ENCODE peak calls at places on chromosome 15, in nine cellular contexts. One of them, this sample, is unnamed.

GRCh38 chr15:99014803-99015676 is 7.4 kb upstream of the PGPEP1L start:
- DNase-seq in GM12864: no peak
- DNase-seq in cardiac fibroblast: peak
- DNase-seq in NB4: peak
- DNase-seq in mucosa of descending colon: peak
- DNase-seq in testis: peak
- DNase-seq in OCI-LY7: no peak
- DNase-seq in heart left ventricle: peak
- DNase-seq in IMR-90: peak
- DNase-seq in this sample: peak

GRCh38 chr15:84023636-84024035 is 211.9 kb upstream of the GOLGA6L4 start:
- DNase-seq in GM12864: peak
- DNase-seq in NB4: peak
- DNase-seq in heart left ventricle: no peak
- DNase-seq in IMR-90: peak
- DNase-seq in mucosa of descending colon: no peak
- DNase-seq in cardiac fibroblast: peak
- DNase-seq in OCI-LY7: peak
- DNase-seq in testis: peak
- DNase-seq in this sample: peak

GRCh38 chr15:78133801-78134200 is 2.6 kb upstream of the CIB2 start:
- DNase-seq in GM12864: no peak
- DNase-seq in mucosa of descending colon: no peak
- DNase-seq in cardiac fibroblast: no peak
- DNase-seq in NB4: no peak
- DNase-seq in OCI-LY7: no peak
- DNase-seq in testis: no peak
- DNase-seq in heart left ventricle: no peak
- DNase-seq in IMR-90: no peak
- DNase-seq in this sample: no peak

GRCh38 chr15:98330692-98331435 is 317.5 kb upstream of the IGF1R start:
- DNase-seq in testis: no peak
- DNase-seq in OCI-LY7: no peak
- DNase-seq in heart left ventricle: no peak
- DNase-seq in NB4: no peak
- DNase-seq in mucosa of descending colon: no peak
- DNase-seq in cardiac fibroblast: no peak
- DNase-seq in GM12864: no peak
- DNase-seq in IMR-90: no peak
- DNase-seq in this sample: no peak

GRCh38 chr15:80309769-80310384 is 57.9 kb upstream of the CTXND1 start:
- DNase-seq in mucosa of descending colon: no peak
- DNase-seq in testis: peak
- DNase-seq in NB4: peak
- DNase-seq in cardiac fibroblast: peak
- DNase-seq in heart left ventricle: no peak
- DNase-seq in OCI-LY7: peak
- DNase-seq in IMR-90: peak
- DNase-seq in GM12864: no peak
- DNase-seq in this sample: no peak

GRCh38 chr15:57003418-57003817 is 85.0 kb downstream of the TCF12 start:
- DNase-seq in cardiac fibroblast: peak
- DNase-seq in OCI-LY7: no peak
- DNase-seq in mucosa of descending colon: no peak
- DNase-seq in NB4: no peak
- DNase-seq in heart left ventricle: no peak
- DNase-seq in IMR-90: peak
- DNase-seq in testis: no peak
- DNase-seq in GM12864: no peak
- DNase-seq in this sample: no peak

GRCh38 chr15:100520132-100520921 is 8.4 kb downstream of the CERS3 start:
- DNase-seq in heart left ventricle: no peak
- DNase-seq in GM12864: no peak
- DNase-seq in NB4: peak
- DNase-seq in testis: no peak
- DNase-seq in cardiac fibroblast: no peak
- DNase-seq in OCI-LY7: no peak
- DNase-seq in mucosa of descending colon: no peak
- DNase-seq in IMR-90: no peak
- DNase-seq in this sample: no peak

GRCh38 chr15:81189583-81190283 is 6.9 kb upstream of the IL16 start:
- DNase-seq in mucosa of descending colon: no peak
- DNase-seq in testis: peak
- DNase-seq in IMR-90: peak
- DNase-seq in OCI-LY7: no peak
- DNase-seq in NB4: no peak
- DNase-seq in heart left ventricle: peak
- DNase-seq in cardiac fibroblast: peak
- DNase-seq in GM12864: no peak
- DNase-seq in this sample: no peak

GRCh38 chr15:72475674-72476073 is 1.5 kb downstream of the ARIH1 start:
- DNase-seq in heart left ventricle: no peak
- DNase-seq in cardiac fibroblast: no peak
- DNase-seq in OCI-LY7: no peak
- DNase-seq in IMR-90: no peak
- DNase-seq in GM12864: no peak
- DNase-seq in mucosa of descending colon: no peak
- DNase-seq in NB4: no peak
- DNase-seq in testis: no peak
- DNase-seq in this sample: no peak

GRCh38 chr15:72473670-72474465 is at the start of gene ARIH1:
- DNase-seq in mucosa of descending colon: peak
- DNase-seq in IMR-90: peak
- DNase-seq in heart left ventricle: peak
- DNase-seq in GM12864: peak
- DNase-seq in NB4: peak
- DNase-seq in testis: peak
- DNase-seq in cardiac fibroblast: peak
- DNase-seq in OCI-LY7: peak
- DNase-seq in this sample: peak

GRCh38 chr15:72474912-72475601 is 927 bp downstream of the ARIH1 start:
- DNase-seq in mucosa of descending colon: peak
- DNase-seq in NB4: peak
- DNase-seq in GM12864: peak
- DNase-seq in OCI-LY7: peak
- DNase-seq in IMR-90: peak
- DNase-seq in cardiac fibroblast: peak
- DNase-seq in heart left ventricle: peak
- DNase-seq in testis: peak
- DNase-seq in this sample: peak

GRCh38 chr15:72474466-72474911 is 359 bp downstream of the ARIH1 start:
- DNase-seq in IMR-90: no peak
- DNase-seq in cardiac fibroblast: no peak
- DNase-seq in GM12864: no peak
- DNase-seq in NB4: no peak
- DNase-seq in testis: no peak
- DNase-seq in heart left ventricle: no peak
- DNase-seq in OCI-LY7: no peak
- DNase-seq in mucosa of descending colon: no peak
- DNase-seq in this sample: no peak

GRCh38 chr15:72472907-72473669 is 1.0 kb upstream of the ARIH1 start:
- DNase-seq in NB4: peak
- DNase-seq in OCI-LY7: peak
- DNase-seq in cardiac fibroblast: peak
- DNase-seq in heart left ventricle: no peak
- DNase-seq in mucosa of descending colon: no peak
- DNase-seq in IMR-90: peak
- DNase-seq in testis: no peak
- DNase-seq in GM12864: no peak
- DNase-seq in this sample: peak
- TF ChIP-seq CTCF in NB4: no peak
- TF ChIP-seq CTCF in OCI-LY7: no peak
- TF ChIP-seq CTCF in cardiac fibroblast: peak
- TF ChIP-seq CTCF in heart left ventricle: no peak
- TF ChIP-seq CTCF in mucosa of descending colon: no peak
- TF ChIP-seq CTCF in IMR-90: peak
- TF ChIP-seq CTCF in testis: no peak
- TF ChIP-seq CTCF in GM12864: no peak
- TF ChIP-seq CTCF in this sample: no peak

GRCh38 chr15:73685561-73685960 is 1.4 kb downstream of the CD276 start:
- DNase-seq in heart left ventricle: no peak
- DNase-seq in OCI-LY7: no peak
- DNase-seq in testis: no peak
- DNase-seq in NB4: no peak
- DNase-seq in mucosa of descending colon: no peak
- DNase-seq in cardiac fibroblast: peak
- DNase-seq in IMR-90: peak
- DNase-seq in GM12864: no peak
- DNase-seq in this sample: no peak
- H3K4me3 ChIP-seq in heart left ventricle: peak
- H3K4me3 ChIP-seq in OCI-LY7: no peak
- H3K4me3 ChIP-seq in testis: no peak
- H3K4me3 ChIP-seq in NB4: no peak
- H3K4me3 ChIP-seq in mucosa of descending colon: no peak
- H3K4me3 ChIP-seq in cardiac fibroblast: peak
- H3K4me3 ChIP-seq in IMR-90: peak
- H3K4me3 ChIP-seq in GM12864: no peak
- H3K4me3 ChIP-seq in this sample: no peak

GRCh38 chr15:45376300-45376928 is 1.9 kb downstream of the GATM start:
- DNase-seq in cardiac fibroblast: no peak
- DNase-seq in heart left ventricle: no peak
- DNase-seq in OCI-LY7: no peak
- DNase-seq in testis: no peak
- DNase-seq in IMR-90: no peak
- DNase-seq in NB4: no peak
- DNase-seq in mucosa of descending colon: no peak
- DNase-seq in GM12864: no peak
- DNase-seq in this sample: no peak

GRCh38 chr15:45371546-45371945 is 6.8 kb downstream of the GATM start:
- DNase-seq in NB4: no peak
- DNase-seq in OCI-LY7: no peak
- DNase-seq in heart left ventricle: no peak
- DNase-seq in GM12864: no peak
- DNase-seq in mucosa of descending colon: no peak
- DNase-seq in IMR-90: no peak
- DNase-seq in testis: no peak
- DNase-seq in cardiac fibroblast: no peak
- DNase-seq in this sample: no peak

GRCh38 chr15:45375836-45376235 is 2.5 kb downstream of the GATM start:
- DNase-seq in NB4: no peak
- DNase-seq in cardiac fibroblast: no peak
- DNase-seq in heart left ventricle: no peak
- DNase-seq in OCI-LY7: no peak
- DNase-seq in GM12864: no peak
- DNase-seq in mucosa of descending colon: no peak
- DNase-seq in testis: no peak
- DNase-seq in IMR-90: no peak
- DNase-seq in this sample: no peak

GRCh38 chr15:45373961-45374360 is 4.4 kb downstream of the GATM start:
- DNase-seq in OCI-LY7: no peak
- DNase-seq in testis: no peak
- DNase-seq in GM12864: no peak
- DNase-seq in cardiac fibroblast: no peak
- DNase-seq in heart left ventricle: no peak
- DNase-seq in mucosa of descending colon: no peak
- DNase-seq in NB4: no peak
- DNase-seq in IMR-90: no peak
- DNase-seq in this sample: no peak

DNA sequence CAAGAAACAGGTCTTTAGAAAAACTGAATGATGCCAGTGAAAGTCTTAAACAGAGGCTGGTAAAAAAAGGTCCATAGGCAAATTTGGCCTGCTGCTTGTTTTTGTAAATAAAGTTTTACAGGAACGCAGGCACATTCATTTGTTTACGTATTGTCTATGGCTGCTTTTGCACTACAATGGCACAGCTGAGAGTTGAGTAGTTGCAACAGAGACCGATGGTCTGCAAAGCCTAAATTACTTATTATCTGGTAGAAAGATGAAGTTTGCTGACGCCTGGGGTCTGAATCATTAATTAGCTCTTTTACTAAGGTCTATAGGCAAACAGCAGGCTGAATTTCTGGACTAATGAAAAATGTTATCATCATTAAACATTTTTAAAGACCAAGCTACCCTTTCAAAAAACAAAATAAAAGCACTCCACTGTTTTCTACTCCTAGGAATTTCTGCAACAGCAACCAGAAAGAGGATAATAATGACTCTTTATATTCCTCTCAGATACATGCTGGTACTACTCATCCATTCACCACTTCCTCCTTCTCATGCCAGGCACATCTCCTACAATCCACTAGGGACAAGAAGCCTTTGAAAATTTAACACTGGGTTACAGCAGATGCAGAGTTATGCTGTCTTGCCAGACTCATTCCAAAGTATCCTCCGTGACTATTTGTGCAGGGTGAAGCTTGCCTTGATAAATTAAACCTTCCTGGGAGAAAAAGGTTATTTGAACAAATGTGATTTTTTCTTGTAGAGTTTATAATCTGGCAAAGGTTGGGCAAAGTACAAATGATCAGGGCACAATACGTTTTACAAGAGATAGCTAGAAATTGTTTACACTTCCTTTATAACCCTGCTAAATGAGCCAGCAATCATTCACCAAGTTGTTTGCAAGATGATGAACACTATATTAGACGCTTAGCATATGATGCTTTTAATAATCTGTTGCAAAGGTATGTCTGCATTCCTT is 6.0 kb downstream of the GATM start:
- DNase-seq in cardiac fibroblast: no peak
- DNase-seq in IMR-90: no peak
- DNase-seq in GM12864: no peak
- DNase-seq in heart left ventricle: no peak
- DNase-seq in testis: no peak
- DNase-seq in mucosa of descending colon: no peak
- DNase-seq in NB4: peak
- DNase-seq in OCI-LY7: no peak
- DNase-seq in this sample: no peak
- TF ChIP-seq CTCF in cardiac fibroblast: no peak
- TF ChIP-seq CTCF in IMR-90: no peak
- TF ChIP-seq CTCF in GM12864: no peak
- TF ChIP-seq CTCF in heart left ventricle: no peak
- TF ChIP-seq CTCF in testis: no peak
- TF ChIP-seq CTCF in mucosa of descending colon: no peak
- TF ChIP-seq CTCF in NB4: no peak
- TF ChIP-seq CTCF in OCI-LY7: no peak
- TF ChIP-seq CTCF in this sample: no peak

DNA sequence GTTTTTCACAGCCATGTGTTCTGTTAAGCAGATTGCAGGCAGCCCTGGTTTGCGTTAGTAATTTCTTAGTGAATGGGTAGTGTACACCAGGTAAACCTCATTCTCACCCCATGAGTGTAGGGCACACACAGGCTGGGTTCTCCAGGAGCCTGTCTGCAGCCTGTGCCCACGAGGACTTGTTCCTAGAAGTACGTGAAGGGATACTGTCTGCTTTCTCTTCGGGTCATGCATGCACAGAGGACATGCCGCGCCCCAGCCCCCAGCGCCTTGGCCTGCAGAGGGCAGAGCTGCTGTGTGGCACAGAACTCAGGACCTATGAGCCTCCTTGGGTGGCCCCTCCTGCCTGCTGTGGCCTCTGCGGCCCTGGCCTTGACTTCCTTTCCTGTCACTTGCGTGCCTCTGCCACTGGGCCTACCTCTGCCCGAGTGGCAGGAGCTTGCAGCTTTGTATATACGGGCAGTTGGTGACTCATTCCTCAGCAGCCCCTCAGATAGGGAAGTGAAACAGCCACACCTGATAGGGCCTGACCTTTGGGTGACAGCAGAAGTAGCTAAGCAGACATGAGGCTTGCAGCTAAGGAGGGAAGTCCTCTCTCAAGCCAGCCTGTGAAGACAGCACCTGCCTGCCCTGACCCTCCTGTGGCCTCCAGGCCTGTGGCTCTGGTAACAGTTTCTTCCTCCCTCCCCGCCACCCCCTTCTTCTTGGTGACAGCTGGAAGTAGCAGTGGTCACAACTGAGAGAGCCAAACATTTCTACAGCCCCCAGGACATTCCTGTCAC is 19.5 kb downstream of the PPCDC start:
- DNase-seq in mucosa of descending colon: peak
- DNase-seq in cardiac fibroblast: peak
- DNase-seq in OCI-LY7: peak
- DNase-seq in GM12864: peak
- DNase-seq in heart left ventricle: peak
- DNase-seq in IMR-90: peak
- DNase-seq in NB4: peak
- DNase-seq in testis: peak
- DNase-seq in this sample: peak
- H3K4me3 ChIP-seq in mucosa of descending colon: no peak
- H3K4me3 ChIP-seq in cardiac fibroblast: no peak
- H3K4me3 ChIP-seq in OCI-LY7: peak
- H3K4me3 ChIP-seq in GM12864: no peak
- H3K4me3 ChIP-seq in heart left ventricle: no peak
- H3K4me3 ChIP-seq in IMR-90: no peak
- H3K4me3 ChIP-seq in NB4: no peak
- H3K4me3 ChIP-seq in testis: no peak
- H3K4me3 ChIP-seq in this sample: peak

This sample was measured in GM12865.